ENCODE peak calls at places on chromosomes 3 and 15, in four cellular contexts. X is mesendoderm, Z is IMR-90, A is H9. R is an unnamed sample.

GRCh38 chr3:17183951-17184550 is 299.3 kb downstream of the PLCL2 start:
- DNase-seq in X (peak), Z (peak), A (no peak), R (no peak)

GRCh38 chr15:35427091-35427490 is 118.9 kb downstream of the DPH6 start:
- DNase-seq in X (peak), Z (peak), A (no peak), R (no peak)

GRCh38 chr15:39403674-39404117 is 177.2 kb upstream of the THBS1 start:
- DNase-seq in X (no peak), Z (peak), A (no peak), R (no peak)

GRCh38 chr3:177468816-177469590 is 271.7 kb upstream of the TBL1XR1 start:
- DNase-seq in X (peak), Z (peak), A (no peak), R (no peak)

GRCh38 chr3:197305854-197306253 is 7.4 kb upstream of the DLG1 start:
- DNase-seq in X (no peak), Z (peak), A (no peak), R (no peak)

GRCh38 chr15:82999905-83000671 is 11.4 kb downstream of the C15orf40 start:
- DNase-seq in X (peak), Z (peak), A (no peak), R (peak)

GRCh38 chr3:11494131-11494916 is 149.4 kb downstream of the VGLL4 start:
- DNase-seq in X (no peak), Z (no peak), A (no peak), R (no peak)

GRCh38 chr3:128317698-128318231 is 148.9 kb downstream of the DNAJB8 start:
- DNase-seq in X (peak), Z (no peak), A (peak), R (no peak)

GRCh38 chr3:49903451-49904424 is at the start of gene MST1R:
- DNase-seq in X (peak), Z (no peak), A (peak), R (peak)

GRCh38 chr15:70374096-70374495 is 276.4 kb upstream of the TLE3 start:
- DNase-seq in X (no peak), Z (no peak), A (peak), R (no peak)

GRCh38 chr15:69540622-69541021 is 88.0 kb downstream of the RPLP1 start:
- DNase-seq in X (no peak), Z (no peak), A (no peak), R (no peak)

GRCh38 chr3:129289201-129289921 is 10.7 kb downstream of the HMCES start:
- DNase-seq in X (no peak), Z (peak), A (no peak), R (no peak)

GRCh38 chr3:129116482-129116946 is 5.1 kb downstream of the RAB43 start:
- DNase-seq in X (peak), Z (no peak), A (no peak), R (no peak)

GRCh38 chr3:131690800-131691199 is 188.0 kb upstream of the MRPL3 start:
- DNase-seq in X (no peak), Z (no peak), A (no peak), R (no peak)

GRCh38 chr15:66815322-66815721 is 113.3 kb downstream of the SMAD6 start:
- DNase-seq in X (no peak), Z (peak), A (no peak), R (no peak)

GRCh38 chr3:174710622-174711021 is 148.5 kb upstream of the NAALADL2 start:
- DNase-seq in X (peak), Z (peak), A (no peak), R (no peak)

GRCh38 chr3:112333386-112334334 is 704 bp downstream of the CD200 start:
- DNase-seq in X (peak), Z (no peak), A (peak), R (peak)

GRCh38 chr15:90869601-90870353 is 1.4 kb downstream of the FURIN start:
- DNase-seq in X (peak), Z (peak), A (peak), R (peak)

GRCh38 chr3:156862338-156862737 is 36.2 kb downstream of the LEKR1 start:
- DNase-seq in X (no peak), Z (no peak), A (no peak), R (no peak)

GRCh38 chr3:47016086-47016933 is 36.8 kb downstream of the NBEAL2 start:
- DNase-seq in X (no peak), Z (peak), A (no peak), R (no peak)

GRCh38 chr3:56911363-56911762 is 109.6 kb upstream of the ARHGEF3 start:
- DNase-seq in X (no peak), Z (no peak), A (no peak), R (no peak)

GRCh38 chr15:83396071-83396470 is 51.1 kb upstream of the SH3GL3 start:
- DNase-seq in X (peak), Z (no peak), A (peak), R (peak)

GRCh38 chr15:76267077-76267476 is 44.2 kb downstream of the ETFA start:
- DNase-seq in X (no peak), Z (no peak), A (no peak), R (no peak)
- H3K56ac ChIP-seq in X (no peak), Z (no peak), A (no peak), R (no peak)

GRCh38 chr3:2771711-2772110 is 338.5 kb downstream of the IL5RA start:
- DNase-seq in X (no peak), Z (no peak), A (no peak), R (no peak)

GRCh38 chr3:2774485-2774884 is 335.7 kb downstream of the IL5RA start:
- DNase-seq in X (no peak), Z (no peak), A (no peak), R (no peak)

GRCh38 chr3:2770451-2770850 is 339.7 kb downstream of the IL5RA start:
- DNase-seq in X (peak), Z (no peak), A (no peak), R (no peak)

GRCh38 chr3:2771193-2771592 is 339.0 kb downstream of the IL5RA start:
- DNase-seq in X (no peak), Z (no peak), A (no peak), R (no peak)

DNA sequence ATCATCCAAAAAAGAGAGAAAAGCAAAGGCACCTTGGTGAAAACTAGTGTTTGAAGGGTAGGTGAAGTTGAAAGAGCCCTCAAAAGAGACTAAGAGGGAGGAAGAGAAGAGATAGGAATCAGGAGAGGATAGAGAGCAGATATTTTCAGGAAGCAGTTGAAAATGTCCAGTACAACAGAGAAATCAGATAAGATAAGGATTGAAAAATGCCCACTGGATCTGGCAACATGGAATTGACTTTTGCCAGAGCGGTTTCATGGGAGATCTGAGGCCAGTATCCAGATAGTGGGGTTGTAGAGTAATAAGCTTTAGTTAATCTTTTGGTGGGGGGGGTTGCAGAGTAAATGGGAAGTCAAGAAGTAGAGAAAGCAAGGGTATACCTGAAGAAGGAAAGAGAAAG is 337.4 kb downstream of the IL5RA start:
- DNase-seq in X (no peak), Z (no peak), A (no peak), R (no peak)
- H3K56ac ChIP-seq in X (no peak), Z (no peak), A (no peak), R (no peak)

GRCh38 chr3:183485093-183485492 is 56.7 kb upstream of the MCF2L2 start:
- DNase-seq in X (no peak), Z (no peak), A (no peak), R (no peak)
- H3K56ac ChIP-seq in X (no peak), Z (no peak), A (no peak), R (no peak)

GRCh38 chr3:141335531-141336042 is 32.7 kb upstream of the ZBTB38 start:
- DNase-seq in X (no peak), Z (peak), A (no peak), R (no peak)

GRCh38 chr3:141336672-141337522 is 31.4 kb upstream of the ZBTB38 start:
- DNase-seq in X (no peak), Z (peak), A (no peak), R (no peak)

GRCh38 chr3:141341536-141341935 is 26.8 kb upstream of the ZBTB38 start:
- DNase-seq in X (no peak), Z (no peak), A (no peak), R (no peak)

GRCh38 chr3:141337523-141337854 is 30.8 kb upstream of the ZBTB38 start:
- DNase-seq in X (no peak), Z (no peak), A (no peak), R (no peak)

DNA sequence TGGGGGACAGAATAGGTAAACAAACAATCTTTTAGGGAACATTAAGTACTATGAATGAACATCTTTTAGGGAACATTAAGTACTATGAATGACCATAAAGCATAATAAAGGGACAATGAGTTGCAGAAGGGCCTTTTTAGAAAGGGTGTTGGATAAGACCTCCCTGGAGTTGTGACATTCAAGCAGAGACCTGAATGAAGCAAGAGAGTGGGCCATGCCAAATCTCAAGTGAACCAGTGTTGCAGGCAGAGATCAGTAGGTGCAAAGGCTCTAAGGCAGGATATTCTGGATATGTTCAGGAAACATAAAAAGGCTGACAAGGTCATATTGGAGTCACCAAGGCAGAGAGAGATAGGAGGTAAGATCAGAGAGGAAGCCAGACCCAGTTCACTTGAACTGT is 29.4 kb upstream of the ZBTB38 start:
- DNase-seq in X (no peak), Z (no peak), A (no peak), R (no peak)
- H3K56ac ChIP-seq in X (no peak), Z (no peak), A (no peak), R (no peak)

GRCh38 chr15:27459836-27460235 is 488.9 kb downstream of the GABRG3 start:
- DNase-seq in X (no peak), Z (no peak), A (no peak), R (no peak)

GRCh38 chr15:27454281-27455060 is 483.5 kb downstream of the GABRG3 start:
- DNase-seq in X (no peak), Z (peak), A (no peak), R (no peak)

GRCh38 chr15:27456807-27457206 is 485.8 kb downstream of the GABRG3 start:
- DNase-seq in X (no peak), Z (no peak), A (no peak), R (no peak)

GRCh38 chr15:27458370-27459084 is 487.5 kb downstream of the GABRG3 start:
- DNase-seq in X (no peak), Z (no peak), A (no peak), R (no peak)

GRCh38 chr15:27457766-27458165 is 486.8 kb downstream of the GABRG3 start:
- DNase-seq in X (no peak), Z (no peak), A (no peak), R (no peak)
- H3K56ac ChIP-seq in X (no peak), Z (no peak), A (no peak), R (no peak)